ENCODE peak calls at places on chromosomes 13 and 19, in eight cellular contexts. One of them, this sample, is unnamed.

GRCh38 chr19:44260343-44260681 is 626 bp downstream of the ZNF233 start:
- ATAC-seq in foreskin keratinocyte: peak; percentile 28
- ATAC-seq in activated naive CD8-positive, alpha-beta T cell treated with anti-CD3 and anti-CD28 coated beads, Interleukin-2, amount 50 U/mL, for 24 hours: no peak
- ATAC-seq in activated CD8-positive, alpha-beta memory T cell treated with anti-CD3 and anti-CD28 coated beads, Interleukin-2, amount 10 ng/mL, durations not matched to agents 7 days and 5 days: no peak
- ATAC-seq in stimulated activated naive CD8-positive, alpha-beta T cell treated with anti-CD3 and anti-CD28 coated beads, Interleukin-15, Interleukin-2, amounts not matched to agents 100 U/mL and 50 U/mL, for 24 hours: no peak
- ATAC-seq in omental fat pad: no peak
- ATAC-seq in effector memory CD8-positive, alpha-beta T cell: no peak
- ATAC-seq in naive thymus-derived CD8-positive, alpha-beta T cell: no peak
- ATAC-seq in this sample: no peak

GRCh38 chr13:43664700-43665191 is 122.0 kb downstream of the ENOX1 start:
- ATAC-seq in foreskin keratinocyte: peak; percentile 59
- ATAC-seq in activated naive CD8-positive, alpha-beta T cell treated with anti-CD3 and anti-CD28 coated beads, Interleukin-2, amount 50 U/mL, for 24 hours: no peak
- ATAC-seq in activated CD8-positive, alpha-beta memory T cell treated with anti-CD3 and anti-CD28 coated beads, Interleukin-2, amount 10 ng/mL, durations not matched to agents 7 days and 5 days: peak; percentile 61
- ATAC-seq in stimulated activated naive CD8-positive, alpha-beta T cell treated with anti-CD3 and anti-CD28 coated beads, Interleukin-15, Interleukin-2, amounts not matched to agents 100 U/mL and 50 U/mL, for 24 hours: no peak
- ATAC-seq in omental fat pad: peak; percentile 87
- ATAC-seq in effector memory CD8-positive, alpha-beta T cell: no peak
- ATAC-seq in naive thymus-derived CD8-positive, alpha-beta T cell: no peak
- ATAC-seq in this sample: peak; percentile 31

GRCh38 chr19:27890696-27891095 is 1322.3 kb downstream of the UQCRFS1 start:
- ATAC-seq in foreskin keratinocyte: no peak
- ATAC-seq in activated naive CD8-positive, alpha-beta T cell treated with anti-CD3 and anti-CD28 coated beads, Interleukin-2, amount 50 U/mL, for 24 hours: no peak
- ATAC-seq in activated CD8-positive, alpha-beta memory T cell treated with anti-CD3 and anti-CD28 coated beads, Interleukin-2, amount 10 ng/mL, durations not matched to agents 7 days and 5 days: no peak
- ATAC-seq in stimulated activated naive CD8-positive, alpha-beta T cell treated with anti-CD3 and anti-CD28 coated beads, Interleukin-15, Interleukin-2, amounts not matched to agents 100 U/mL and 50 U/mL, for 24 hours: no peak
- ATAC-seq in omental fat pad: no peak
- ATAC-seq in effector memory CD8-positive, alpha-beta T cell: no peak
- ATAC-seq in naive thymus-derived CD8-positive, alpha-beta T cell: no peak
- ATAC-seq in this sample: no peak

GRCh38 chr13:28611654-28612131 is 47.2 kb upstream of the POMP start:
- ATAC-seq in foreskin keratinocyte: no peak
- ATAC-seq in activated naive CD8-positive, alpha-beta T cell treated with anti-CD3 and anti-CD28 coated beads, Interleukin-2, amount 50 U/mL, for 24 hours: peak; percentile 59
- ATAC-seq in activated CD8-positive, alpha-beta memory T cell treated with anti-CD3 and anti-CD28 coated beads, Interleukin-2, amount 10 ng/mL, durations not matched to agents 7 days and 5 days: peak; percentile 67
- ATAC-seq in stimulated activated naive CD8-positive, alpha-beta T cell treated with anti-CD3 and anti-CD28 coated beads, Interleukin-15, Interleukin-2, amounts not matched to agents 100 U/mL and 50 U/mL, for 24 hours: peak; percentile 47
- ATAC-seq in omental fat pad: no peak
- ATAC-seq in effector memory CD8-positive, alpha-beta T cell: peak; percentile 76
- ATAC-seq in naive thymus-derived CD8-positive, alpha-beta T cell: peak; percentile 83
- ATAC-seq in this sample: peak; percentile 70

GRCh38 chr13:59477011-59477410 is 686.7 kb downstream of the DIAPH3 start:
- ATAC-seq in foreskin keratinocyte: no peak
- ATAC-seq in activated naive CD8-positive, alpha-beta T cell treated with anti-CD3 and anti-CD28 coated beads, Interleukin-2, amount 50 U/mL, for 24 hours: no peak
- ATAC-seq in activated CD8-positive, alpha-beta memory T cell treated with anti-CD3 and anti-CD28 coated beads, Interleukin-2, amount 10 ng/mL, durations not matched to agents 7 days and 5 days: no peak
- ATAC-seq in stimulated activated naive CD8-positive, alpha-beta T cell treated with anti-CD3 and anti-CD28 coated beads, Interleukin-15, Interleukin-2, amounts not matched to agents 100 U/mL and 50 U/mL, for 24 hours: no peak
- ATAC-seq in omental fat pad: no peak
- ATAC-seq in effector memory CD8-positive, alpha-beta T cell: no peak
- ATAC-seq in naive thymus-derived CD8-positive, alpha-beta T cell: no peak
- ATAC-seq in this sample: no peak

GRCh38 chr13:48827709-48828108 is 148.0 kb upstream of the FNDC3A start:
- ATAC-seq in foreskin keratinocyte: no peak
- ATAC-seq in activated naive CD8-positive, alpha-beta T cell treated with anti-CD3 and anti-CD28 coated beads, Interleukin-2, amount 50 U/mL, for 24 hours: peak; percentile 83
- ATAC-seq in activated CD8-positive, alpha-beta memory T cell treated with anti-CD3 and anti-CD28 coated beads, Interleukin-2, amount 10 ng/mL, durations not matched to agents 7 days and 5 days: no peak
- ATAC-seq in stimulated activated naive CD8-positive, alpha-beta T cell treated with anti-CD3 and anti-CD28 coated beads, Interleukin-15, Interleukin-2, amounts not matched to agents 100 U/mL and 50 U/mL, for 24 hours: peak; percentile 83
- ATAC-seq in omental fat pad: no peak
- ATAC-seq in effector memory CD8-positive, alpha-beta T cell: no peak
- ATAC-seq in naive thymus-derived CD8-positive, alpha-beta T cell: no peak
- ATAC-seq in this sample: peak; percentile 62

GRCh38 chr13:24858953-24859352 is 95.0 kb downstream of the RNF17 start:
- ATAC-seq in foreskin keratinocyte: no peak
- ATAC-seq in activated naive CD8-positive, alpha-beta T cell treated with anti-CD3 and anti-CD28 coated beads, Interleukin-2, amount 50 U/mL, for 24 hours: no peak
- ATAC-seq in activated CD8-positive, alpha-beta memory T cell treated with anti-CD3 and anti-CD28 coated beads, Interleukin-2, amount 10 ng/mL, durations not matched to agents 7 days and 5 days: no peak
- ATAC-seq in stimulated activated naive CD8-positive, alpha-beta T cell treated with anti-CD3 and anti-CD28 coated beads, Interleukin-15, Interleukin-2, amounts not matched to agents 100 U/mL and 50 U/mL, for 24 hours: no peak
- ATAC-seq in omental fat pad: no peak
- ATAC-seq in effector memory CD8-positive, alpha-beta T cell: no peak
- ATAC-seq in naive thymus-derived CD8-positive, alpha-beta T cell: no peak
- ATAC-seq in this sample: no peak

GRCh38 chr19:4416268-4416667 is 13.8 kb downstream of the CHAF1A start:
- ATAC-seq in foreskin keratinocyte: no peak
- ATAC-seq in activated naive CD8-positive, alpha-beta T cell treated with anti-CD3 and anti-CD28 coated beads, Interleukin-2, amount 50 U/mL, for 24 hours: no peak
- ATAC-seq in activated CD8-positive, alpha-beta memory T cell treated with anti-CD3 and anti-CD28 coated beads, Interleukin-2, amount 10 ng/mL, durations not matched to agents 7 days and 5 days: no peak
- ATAC-seq in stimulated activated naive CD8-positive, alpha-beta T cell treated with anti-CD3 and anti-CD28 coated beads, Interleukin-15, Interleukin-2, amounts not matched to agents 100 U/mL and 50 U/mL, for 24 hours: no peak
- ATAC-seq in omental fat pad: no peak
- ATAC-seq in effector memory CD8-positive, alpha-beta T cell: no peak
- ATAC-seq in naive thymus-derived CD8-positive, alpha-beta T cell: no peak
- ATAC-seq in this sample: no peak

GRCh38 chr19:3606690-3607289 is at the start of gene TBXA2R:
- ATAC-seq in foreskin keratinocyte: peak; percentile 52
- ATAC-seq in activated naive CD8-positive, alpha-beta T cell treated with anti-CD3 and anti-CD28 coated beads, Interleukin-2, amount 50 U/mL, for 24 hours: peak; percentile 44
- ATAC-seq in activated CD8-positive, alpha-beta memory T cell treated with anti-CD3 and anti-CD28 coated beads, Interleukin-2, amount 10 ng/mL, durations not matched to agents 7 days and 5 days: peak; percentile 49
- ATAC-seq in stimulated activated naive CD8-positive, alpha-beta T cell treated with anti-CD3 and anti-CD28 coated beads, Interleukin-15, Interleukin-2, amounts not matched to agents 100 U/mL and 50 U/mL, for 24 hours: peak; percentile 41
- ATAC-seq in omental fat pad: peak; percentile 79
- ATAC-seq in effector memory CD8-positive, alpha-beta T cell: peak; percentile 31
- ATAC-seq in naive thymus-derived CD8-positive, alpha-beta T cell: peak; percentile 28
- ATAC-seq in this sample: peak; percentile 75

GRCh38 chr13:80374453-80374852 is 33.5 kb upstream of the SPRY2 start:
- ATAC-seq in foreskin keratinocyte: no peak
- ATAC-seq in activated naive CD8-positive, alpha-beta T cell treated with anti-CD3 and anti-CD28 coated beads, Interleukin-2, amount 50 U/mL, for 24 hours: no peak
- ATAC-seq in activated CD8-positive, alpha-beta memory T cell treated with anti-CD3 and anti-CD28 coated beads, Interleukin-2, amount 10 ng/mL, durations not matched to agents 7 days and 5 days: no peak
- ATAC-seq in stimulated activated naive CD8-positive, alpha-beta T cell treated with anti-CD3 and anti-CD28 coated beads, Interleukin-15, Interleukin-2, amounts not matched to agents 100 U/mL and 50 U/mL, for 24 hours: no peak
- ATAC-seq in omental fat pad: peak; percentile 28
- ATAC-seq in effector memory CD8-positive, alpha-beta T cell: no peak
- ATAC-seq in naive thymus-derived CD8-positive, alpha-beta T cell: no peak
- ATAC-seq in this sample: no peak

GRCh38 chr13:34523401-34523800 is 418.7 kb upstream of the NBEA start:
- ATAC-seq in foreskin keratinocyte: no peak
- ATAC-seq in activated naive CD8-positive, alpha-beta T cell treated with anti-CD3 and anti-CD28 coated beads, Interleukin-2, amount 50 U/mL, for 24 hours: no peak
- ATAC-seq in activated CD8-positive, alpha-beta memory T cell treated with anti-CD3 and anti-CD28 coated beads, Interleukin-2, amount 10 ng/mL, durations not matched to agents 7 days and 5 days: no peak
- ATAC-seq in stimulated activated naive CD8-positive, alpha-beta T cell treated with anti-CD3 and anti-CD28 coated beads, Interleukin-15, Interleukin-2, amounts not matched to agents 100 U/mL and 50 U/mL, for 24 hours: no peak
- ATAC-seq in omental fat pad: no peak
- ATAC-seq in effector memory CD8-positive, alpha-beta T cell: no peak
- ATAC-seq in naive thymus-derived CD8-positive, alpha-beta T cell: no peak
- ATAC-seq in this sample: no peak

GRCh38 chr19:45376045-45376724 is 5.8 kb upstream of the ERCC2 start:
- ATAC-seq in foreskin keratinocyte: no peak
- ATAC-seq in activated naive CD8-positive, alpha-beta T cell treated with anti-CD3 and anti-CD28 coated beads, Interleukin-2, amount 50 U/mL, for 24 hours: no peak
- ATAC-seq in activated CD8-positive, alpha-beta memory T cell treated with anti-CD3 and anti-CD28 coated beads, Interleukin-2, amount 10 ng/mL, durations not matched to agents 7 days and 5 days: no peak
- ATAC-seq in stimulated activated naive CD8-positive, alpha-beta T cell treated with anti-CD3 and anti-CD28 coated beads, Interleukin-15, Interleukin-2, amounts not matched to agents 100 U/mL and 50 U/mL, for 24 hours: no peak
- ATAC-seq in omental fat pad: peak; percentile 62
- ATAC-seq in effector memory CD8-positive, alpha-beta T cell: no peak
- ATAC-seq in naive thymus-derived CD8-positive, alpha-beta T cell: no peak
- ATAC-seq in this sample: no peak

GRCh38 chr19:31274964-31275319 is 74.3 kb downstream of the TSHZ3 start:
- ATAC-seq in foreskin keratinocyte: no peak
- ATAC-seq in activated naive CD8-positive, alpha-beta T cell treated with anti-CD3 and anti-CD28 coated beads, Interleukin-2, amount 50 U/mL, for 24 hours: no peak
- ATAC-seq in activated CD8-positive, alpha-beta memory T cell treated with anti-CD3 and anti-CD28 coated beads, Interleukin-2, amount 10 ng/mL, durations not matched to agents 7 days and 5 days: no peak
- ATAC-seq in stimulated activated naive CD8-positive, alpha-beta T cell treated with anti-CD3 and anti-CD28 coated beads, Interleukin-15, Interleukin-2, amounts not matched to agents 100 U/mL and 50 U/mL, for 24 hours: no peak
- ATAC-seq in omental fat pad: no peak
- ATAC-seq in effector memory CD8-positive, alpha-beta T cell: no peak
- ATAC-seq in naive thymus-derived CD8-positive, alpha-beta T cell: no peak
- ATAC-seq in this sample: no peak

GRCh38 chr19:43777163-43777700 is 3.5 kb downstream of the KCNN4 start:
- ATAC-seq in foreskin keratinocyte: no peak
- ATAC-seq in activated naive CD8-positive, alpha-beta T cell treated with anti-CD3 and anti-CD28 coated beads, Interleukin-2, amount 50 U/mL, for 24 hours: peak; percentile 14
- ATAC-seq in activated CD8-positive, alpha-beta memory T cell treated with anti-CD3 and anti-CD28 coated beads, Interleukin-2, amount 10 ng/mL, durations not matched to agents 7 days and 5 days: no peak
- ATAC-seq in stimulated activated naive CD8-positive, alpha-beta T cell treated with anti-CD3 and anti-CD28 coated beads, Interleukin-15, Interleukin-2, amounts not matched to agents 100 U/mL and 50 U/mL, for 24 hours: peak; percentile 21
- ATAC-seq in omental fat pad: no peak
- ATAC-seq in effector memory CD8-positive, alpha-beta T cell: peak; percentile 12
- ATAC-seq in naive thymus-derived CD8-positive, alpha-beta T cell: peak; percentile 77
- ATAC-seq in this sample: peak; percentile 6

GRCh38 chr13:80906860-80907259 is 565.9 kb upstream of the SPRY2 start:
- ATAC-seq in foreskin keratinocyte: no peak
- ATAC-seq in activated naive CD8-positive, alpha-beta T cell treated with anti-CD3 and anti-CD28 coated beads, Interleukin-2, amount 50 U/mL, for 24 hours: no peak
- ATAC-seq in activated CD8-positive, alpha-beta memory T cell treated with anti-CD3 and anti-CD28 coated beads, Interleukin-2, amount 10 ng/mL, durations not matched to agents 7 days and 5 days: no peak
- ATAC-seq in stimulated activated naive CD8-positive, alpha-beta T cell treated with anti-CD3 and anti-CD28 coated beads, Interleukin-15, Interleukin-2, amounts not matched to agents 100 U/mL and 50 U/mL, for 24 hours: no peak
- ATAC-seq in omental fat pad: no peak
- ATAC-seq in effector memory CD8-positive, alpha-beta T cell: no peak
- ATAC-seq in naive thymus-derived CD8-positive, alpha-beta T cell: no peak
- ATAC-seq in this sample: no peak

GRCh38 chr19:41339936-41340335 is 13.8 kb downstream of the TGFB1 start:
- ATAC-seq in foreskin keratinocyte: no peak
- ATAC-seq in activated naive CD8-positive, alpha-beta T cell treated with anti-CD3 and anti-CD28 coated beads, Interleukin-2, amount 50 U/mL, for 24 hours: no peak
- ATAC-seq in activated CD8-positive, alpha-beta memory T cell treated with anti-CD3 and anti-CD28 coated beads, Interleukin-2, amount 10 ng/mL, durations not matched to agents 7 days and 5 days: no peak
- ATAC-seq in stimulated activated naive CD8-positive, alpha-beta T cell treated with anti-CD3 and anti-CD28 coated beads, Interleukin-15, Interleukin-2, amounts not matched to agents 100 U/mL and 50 U/mL, for 24 hours: no peak
- ATAC-seq in omental fat pad: no peak
- ATAC-seq in effector memory CD8-positive, alpha-beta T cell: no peak
- ATAC-seq in naive thymus-derived CD8-positive, alpha-beta T cell: no peak
- ATAC-seq in this sample: no peak

GRCh38 chr19:16394111-16394510 is 69.5 kb downstream of the KLF2 start:
- ATAC-seq in foreskin keratinocyte: no peak
- ATAC-seq in activated naive CD8-positive, alpha-beta T cell treated with anti-CD3 and anti-CD28 coated beads, Interleukin-2, amount 50 U/mL, for 24 hours: no peak
- ATAC-seq in activated CD8-positive, alpha-beta memory T cell treated with anti-CD3 and anti-CD28 coated beads, Interleukin-2, amount 10 ng/mL, durations not matched to agents 7 days and 5 days: no peak
- ATAC-seq in stimulated activated naive CD8-positive, alpha-beta T cell treated with anti-CD3 and anti-CD28 coated beads, Interleukin-15, Interleukin-2, amounts not matched to agents 100 U/mL and 50 U/mL, for 24 hours: no peak
- ATAC-seq in omental fat pad: no peak
- ATAC-seq in effector memory CD8-positive, alpha-beta T cell: no peak
- ATAC-seq in naive thymus-derived CD8-positive, alpha-beta T cell: no peak
- ATAC-seq in this sample: no peak

GRCh38 chr19:35484637-35485036 is 5.6 kb downstream of the KRTDAP start:
- ATAC-seq in foreskin keratinocyte: no peak
- ATAC-seq in activated naive CD8-positive, alpha-beta T cell treated with anti-CD3 and anti-CD28 coated beads, Interleukin-2, amount 50 U/mL, for 24 hours: peak; percentile 28
- ATAC-seq in activated CD8-positive, alpha-beta memory T cell treated with anti-CD3 and anti-CD28 coated beads, Interleukin-2, amount 10 ng/mL, durations not matched to agents 7 days and 5 days: no peak
- ATAC-seq in stimulated activated naive CD8-positive, alpha-beta T cell treated with anti-CD3 and anti-CD28 coated beads, Interleukin-15, Interleukin-2, amounts not matched to agents 100 U/mL and 50 U/mL, for 24 hours: peak; percentile 52
- ATAC-seq in omental fat pad: no peak
- ATAC-seq in effector memory CD8-positive, alpha-beta T cell: peak; percentile 12
- ATAC-seq in naive thymus-derived CD8-positive, alpha-beta T cell: no peak
- ATAC-seq in this sample: no peak

GRCh38 chr19:43799502-43800142 is 2.6 kb downstream of the LYPD5 start:
- ATAC-seq in foreskin keratinocyte: peak; percentile 42
- ATAC-seq in activated naive CD8-positive, alpha-beta T cell treated with anti-CD3 and anti-CD28 coated beads, Interleukin-2, amount 50 U/mL, for 24 hours: no peak
- ATAC-seq in activated CD8-positive, alpha-beta memory T cell treated with anti-CD3 and anti-CD28 coated beads, Interleukin-2, amount 10 ng/mL, durations not matched to agents 7 days and 5 days: no peak
- ATAC-seq in stimulated activated naive CD8-positive, alpha-beta T cell treated with anti-CD3 and anti-CD28 coated beads, Interleukin-15, Interleukin-2, amounts not matched to agents 100 U/mL and 50 U/mL, for 24 hours: no peak
- ATAC-seq in omental fat pad: peak; percentile 41
- ATAC-seq in effector memory CD8-positive, alpha-beta T cell: no peak
- ATAC-seq in naive thymus-derived CD8-positive, alpha-beta T cell: no peak
- ATAC-seq in this sample: no peak

GRCh38 chr19:31319465-31319864 is 29.8 kb downstream of the TSHZ3 start:
- ATAC-seq in foreskin keratinocyte: no peak
- ATAC-seq in activated naive CD8-positive, alpha-beta T cell treated with anti-CD3 and anti-CD28 coated beads, Interleukin-2, amount 50 U/mL, for 24 hours: no peak
- ATAC-seq in activated CD8-positive, alpha-beta memory T cell treated with anti-CD3 and anti-CD28 coated beads, Interleukin-2, amount 10 ng/mL, durations not matched to agents 7 days and 5 days: no peak
- ATAC-seq in stimulated activated naive CD8-positive, alpha-beta T cell treated with anti-CD3 and anti-CD28 coated beads, Interleukin-15, Interleukin-2, amounts not matched to agents 100 U/mL and 50 U/mL, for 24 hours: no peak
- ATAC-seq in omental fat pad: no peak
- ATAC-seq in effector memory CD8-positive, alpha-beta T cell: no peak
- ATAC-seq in naive thymus-derived CD8-positive, alpha-beta T cell: no peak
- ATAC-seq in this sample: no peak

GRCh38 chr13:51246005-51246404 is 23.8 kb downstream of the FAM124A start:
- ATAC-seq in foreskin keratinocyte: no peak
- ATAC-seq in activated naive CD8-positive, alpha-beta T cell treated with anti-CD3 and anti-CD28 coated beads, Interleukin-2, amount 50 U/mL, for 24 hours: no peak
- ATAC-seq in activated CD8-positive, alpha-beta memory T cell treated with anti-CD3 and anti-CD28 coated beads, Interleukin-2, amount 10 ng/mL, durations not matched to agents 7 days and 5 days: no peak
- ATAC-seq in stimulated activated naive CD8-positive, alpha-beta T cell treated with anti-CD3 and anti-CD28 coated beads, Interleukin-15, Interleukin-2, amounts not matched to agents 100 U/mL and 50 U/mL, for 24 hours: no peak
- ATAC-seq in omental fat pad: no peak
- ATAC-seq in effector memory CD8-positive, alpha-beta T cell: no peak
- ATAC-seq in naive thymus-derived CD8-positive, alpha-beta T cell: no peak
- ATAC-seq in this sample: no peak

GRCh38 chr13:43245374-43245964 is 222.1 kb downstream of the DNAJC15 start:
- ATAC-seq in foreskin keratinocyte: peak; percentile 77
- ATAC-seq in activated naive CD8-positive, alpha-beta T cell treated with anti-CD3 and anti-CD28 coated beads, Interleukin-2, amount 50 U/mL, for 24 hours: no peak
- ATAC-seq in activated CD8-positive, alpha-beta memory T cell treated with anti-CD3 and anti-CD28 coated beads, Interleukin-2, amount 10 ng/mL, durations not matched to agents 7 days and 5 days: no peak
- ATAC-seq in stimulated activated naive CD8-positive, alpha-beta T cell treated with anti-CD3 and anti-CD28 coated beads, Interleukin-15, Interleukin-2, amounts not matched to agents 100 U/mL and 50 U/mL, for 24 hours: no peak
- ATAC-seq in omental fat pad: no peak
- ATAC-seq in effector memory CD8-positive, alpha-beta T cell: no peak
- ATAC-seq in naive thymus-derived CD8-positive, alpha-beta T cell: no peak
- ATAC-seq in this sample: no peak